ENCODE peak calls at places on chromosomes 11 and 22, in eight cellular contexts. A is IMR-90, I is GM12878, V is A549, M is K562, U is HCT116, J is H1, L is SK-N-SH. N is an unnamed sample.

GRCh38 chr11:130474637-130475400 is 26.4 kb downstream of the ADAMTS15 start:
- DNase-seq in A (no peak), I (no peak), V (no peak), M (no peak), U (no peak), J (no peak), L (peak; percentile 9), N (no peak)

GRCh38 chr11:66080055-66080817 is 10.2 kb downstream of the PACS1 start:
- DNase-seq in A (peak; percentile 82), I (no peak), V (peak; percentile 68), M (peak; percentile 52), U (peak; percentile 24), J (no peak), L (no peak), N (peak; percentile 34)

GRCh38 chr22:43014062-43014875 is 680 bp downstream of the PACSIN2 start:
- DNase-seq in A (no peak), I (no peak), V (no peak), M (peak; percentile 48), U (no peak), J (no peak), L (peak; percentile 54), N (peak; percentile 32)

GRCh38 chr11:112785717-112786116 is 175.5 kb upstream of the NCAM1 start:
- DNase-seq in A (peak; percentile 11), I (no peak), V (no peak), M (no peak), U (no peak), J (no peak), L (no peak), N (no peak)

GRCh38 chr11:78170413-78170812 is 18.0 kb downstream of the KCTD21 start:
- DNase-seq in A (no peak), I (no peak), V (no peak), M (no peak), U (no peak), J (no peak), L (no peak), N (no peak)

GRCh38 chr11:34050536-34050935 is 995 bp upstream of the CAPRIN1 start:
- DNase-seq in A (peak; percentile 10), I (no peak), V (no peak), M (no peak), U (no peak), J (no peak), L (no peak), N (no peak)

GRCh38 chr11:105078283-105078682 is 33.1 kb upstream of the CARD16 start:
- DNase-seq in A (no peak), I (no peak), V (no peak), M (no peak), U (no peak), J (no peak), L (no peak), N (no peak)

GRCh38 chr11:134371436-134372185 is 39.8 kb downstream of the GLB1L2 start:
- DNase-seq in A (no peak), I (no peak), V (no peak), M (no peak), U (no peak), J (no peak), L (no peak), N (no peak)

GRCh38 chr22:46897246-46897623 is 134.8 kb downstream of the TBC1D22A start:
- DNase-seq in A (no peak), I (no peak), V (peak; percentile 31), M (no peak), U (no peak), J (no peak), L (no peak), N (no peak)

GRCh38 chr11:115420524-115420923 is 83.7 kb downstream of the CADM1 start:
- DNase-seq in A (no peak), I (no peak), V (no peak), M (no peak), U (no peak), J (no peak), L (no peak), N (no peak)

GRCh38 chr11:59550842-59551650 is 39.7 kb downstream of the OR4D9 start:
- DNase-seq in A (peak; percentile 92), I (peak; percentile 86), V (peak; percentile 95), M (peak; percentile 26), U (peak; percentile 91), J (peak; percentile 73), L (peak; percentile 44), N (peak; percentile 89)

GRCh38 chr22:32695451-32695891 is 106.0 kb upstream of the TIMP3 start:
- DNase-seq in A (peak; percentile 95), I (no peak), V (peak; percentile 55), M (no peak), U (peak; percentile 21), J (no peak), L (no peak), N (peak; percentile 87)

GRCh38 chr11:80860632-80861031 is 1419.8 kb upstream of the TENM4 start:
- DNase-seq in A (no peak), I (no peak), V (no peak), M (no peak), U (no peak), J (no peak), L (no peak), N (no peak)
- TF ChIP-seq RAD21 in A (no peak), I (no peak), V (no peak), M (no peak), U (no peak), J (no peak), L (no peak), N (no peak)

DNA sequence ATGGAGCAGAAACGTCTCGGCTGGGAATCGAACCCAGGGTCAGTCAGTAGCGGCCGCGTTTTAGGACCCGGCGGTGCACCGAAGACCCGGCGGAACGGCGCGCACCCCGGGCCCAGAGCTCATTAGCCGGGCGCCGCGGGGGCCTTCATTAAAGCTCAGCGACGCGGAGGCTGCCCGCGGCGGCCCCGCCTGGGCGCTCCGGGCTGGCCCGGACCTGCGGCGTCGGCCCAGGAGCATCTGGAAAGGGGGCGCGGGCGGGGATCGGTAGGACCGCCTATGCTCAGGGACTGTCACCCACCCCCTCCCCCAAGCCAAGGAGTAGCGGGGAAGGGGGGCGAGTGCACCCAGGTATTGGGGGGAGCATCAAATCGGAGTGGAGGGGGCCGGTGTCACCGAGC is 52.2 kb downstream of the CYTH4 start:
- DNase-seq in A (no peak), I (no peak), V (no peak), M (no peak), U (no peak), J (no peak), L (peak; percentile 64), N (no peak)
- TF ChIP-seq RAD21 in A (no peak), I (no peak), V (no peak), M (no peak), U (no peak), J (no peak), L (no peak), N (no peak)

DNA sequence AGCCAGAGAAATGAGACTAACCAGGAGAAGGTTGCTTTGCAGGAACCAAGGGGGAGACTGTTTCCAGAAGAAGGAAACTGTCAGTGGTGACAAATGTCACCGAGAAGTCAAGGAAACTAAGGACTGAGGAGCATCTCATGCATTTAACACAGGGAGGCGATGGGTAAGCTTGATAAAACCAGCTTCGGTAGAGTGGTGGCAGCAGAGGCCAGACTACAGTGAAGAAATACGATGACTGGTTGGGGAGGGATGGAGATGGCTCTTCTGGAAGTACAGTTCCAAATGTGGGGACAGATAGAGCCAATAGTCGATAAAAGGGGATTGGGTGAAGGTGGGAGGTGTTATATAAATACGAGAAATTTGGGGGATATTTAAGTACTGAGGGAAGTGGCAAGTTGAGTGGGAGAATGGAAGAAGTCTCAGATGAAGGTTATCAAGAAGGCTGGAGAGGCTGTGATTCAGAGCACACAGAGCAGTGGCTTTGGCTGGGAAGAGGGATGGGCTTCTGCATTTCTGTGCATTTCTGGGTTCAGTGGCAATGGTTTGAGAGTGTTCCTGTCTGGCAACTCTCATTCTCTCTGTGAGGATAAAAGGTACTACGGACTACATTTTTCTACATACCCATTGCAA is 29.2 kb downstream of the SC5D start:
- DNase-seq in A (peak; percentile 1), I (no peak), V (peak; percentile 15), M (no peak), U (peak; percentile 12), J (peak; percentile 21), L (no peak), N (no peak)
- TF ChIP-seq RAD21 in A (no peak), I (peak; percentile 94), V (peak; percentile 36), M (no peak), U (peak; percentile 76), J (peak; percentile 94), L (peak; percentile 34), N (no peak)

DNA sequence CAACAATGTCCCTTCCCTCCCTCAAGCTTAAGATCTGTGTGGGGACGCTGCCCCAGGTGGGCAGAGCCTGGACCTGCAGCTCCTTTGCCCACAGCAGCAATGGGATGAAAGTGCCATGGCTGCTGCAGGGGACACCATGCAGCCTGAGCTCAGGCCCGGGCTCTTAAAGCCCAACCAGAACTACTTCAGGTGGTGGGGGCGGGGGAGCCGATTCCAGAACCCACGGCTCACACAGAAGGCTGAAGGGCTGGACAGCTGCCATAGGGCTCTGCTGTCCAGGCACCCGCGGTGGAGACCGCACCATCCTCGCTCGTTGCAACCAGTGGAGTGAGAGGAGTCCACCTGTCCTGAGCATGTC is 12.5 kb downstream of the CHID1 start:
- DNase-seq in A (peak; percentile 11), I (no peak), V (peak; percentile 57), M (no peak), U (peak; percentile 13), J (no peak), L (peak; percentile 70), N (peak; percentile 27)
- TF ChIP-seq RAD21 in A (peak; percentile 43), I (peak; percentile 12), V (peak; percentile 40), M (no peak), U (peak; percentile 50), J (peak; percentile 52), L (peak; percentile 62), N (no peak)

GRCh38 chr11:120337133-120337895 is 1.1 kb downstream of the ARHGEF12 start:
- DNase-seq in A (no peak), I (no peak), V (no peak), M (no peak), U (no peak), J (no peak), L (peak; percentile 25), N (peak; percentile 62)
- TF ChIP-seq RAD21 in A (no peak), I (no peak), V (no peak), M (no peak), U (no peak), J (no peak), L (peak; percentile 4), N (no peak)

N was measured in HepG2.